ENCODE peak calls at places on chromosomes 5 and 9, in nine cellular contexts. One of them, this sample, is unnamed.

GRCh38 chr9:18393340-18394130 is 80.4 kb upstream of the ADAMTSL1 start:
- DNase-seq in GM04504: peak; percentile 84
- DNase-seq in ovary: peak; percentile 59
- DNase-seq in NCI-H1048: peak; percentile 25
- DNase-seq in sciatic nerve: no peak
- DNase-seq in G401: peak; percentile 37
- DNase-seq in dorsolateral prefrontal cortex: no peak
- DNase-seq in K562: no peak
- DNase-seq in NCI-H1694: peak; percentile 4
- DNase-seq in this sample: no peak

GRCh38 chr5:122500245-122501086 is 188.4 kb downstream of the SNCAIP start:
- DNase-seq in GM04504: no peak
- DNase-seq in ovary: peak; percentile 47
- DNase-seq in NCI-H1048: no peak
- DNase-seq in sciatic nerve: no peak
- DNase-seq in G401: peak; percentile 46
- DNase-seq in dorsolateral prefrontal cortex: no peak
- DNase-seq in K562: peak; percentile 44
- DNase-seq in NCI-H1694: no peak
- DNase-seq in this sample: peak; percentile 49

GRCh38 chr5:56640763-56641406 is 174.5 kb upstream of the MAP3K1 start:
- DNase-seq in GM04504: no peak
- DNase-seq in ovary: no peak
- DNase-seq in NCI-H1048: no peak
- DNase-seq in sciatic nerve: no peak
- DNase-seq in G401: no peak
- DNase-seq in dorsolateral prefrontal cortex: no peak
- DNase-seq in K562: no peak
- DNase-seq in NCI-H1694: no peak
- DNase-seq in this sample: no peak

GRCh38 chr9:37037744-37038640 is 3.9 kb upstream of the PAX5 start:
- DNase-seq in GM04504: no peak
- DNase-seq in ovary: no peak
- DNase-seq in NCI-H1048: no peak
- DNase-seq in sciatic nerve: no peak
- DNase-seq in G401: no peak
- DNase-seq in dorsolateral prefrontal cortex: no peak
- DNase-seq in K562: no peak
- DNase-seq in NCI-H1694: no peak
- DNase-seq in this sample: no peak

GRCh38 chr5:44774279-44774880 is 34.4 kb upstream of the MRPS30 start:
- DNase-seq in GM04504: peak; percentile 24
- DNase-seq in ovary: no peak
- DNase-seq in NCI-H1048: no peak
- DNase-seq in sciatic nerve: no peak
- DNase-seq in G401: peak; percentile 63
- DNase-seq in dorsolateral prefrontal cortex: no peak
- DNase-seq in K562: peak; percentile 31
- DNase-seq in NCI-H1694: peak; percentile 45
- DNase-seq in this sample: peak; percentile 8

GRCh38 chr9:77714077-77714549 is 66.0 kb upstream of the GNA14 start:
- DNase-seq in GM04504: peak; percentile 43
- DNase-seq in ovary: no peak
- DNase-seq in NCI-H1048: no peak
- DNase-seq in sciatic nerve: no peak
- DNase-seq in G401: no peak
- DNase-seq in dorsolateral prefrontal cortex: no peak
- DNase-seq in K562: no peak
- DNase-seq in NCI-H1694: no peak
- DNase-seq in this sample: no peak

GRCh38 chr5:178487911-178488310 is 102.3 kb downstream of the COL23A1 start:
- DNase-seq in GM04504: no peak
- DNase-seq in ovary: no peak
- DNase-seq in NCI-H1048: no peak
- DNase-seq in sciatic nerve: peak; percentile 7
- DNase-seq in G401: no peak
- DNase-seq in dorsolateral prefrontal cortex: no peak
- DNase-seq in K562: no peak
- DNase-seq in NCI-H1694: no peak
- DNase-seq in this sample: no peak

GRCh38 chr5:157948738-157949410 is 89.9 kb upstream of the CLINT1 start:
- DNase-seq in GM04504: peak; percentile 87
- DNase-seq in ovary: peak; percentile 82
- DNase-seq in NCI-H1048: peak; percentile 70
- DNase-seq in sciatic nerve: peak; percentile 92
- DNase-seq in G401: peak; percentile 87
- DNase-seq in dorsolateral prefrontal cortex: peak; percentile 46
- DNase-seq in K562: peak; percentile 62
- DNase-seq in NCI-H1694: peak; percentile 88
- DNase-seq in this sample: peak; percentile 68

GRCh38 chr5:6454628-6455053 is 6.0 kb downstream of the UBE2QL1 start:
- DNase-seq in GM04504: no peak
- DNase-seq in ovary: no peak
- DNase-seq in NCI-H1048: no peak
- DNase-seq in sciatic nerve: no peak
- DNase-seq in G401: peak; percentile 65
- DNase-seq in dorsolateral prefrontal cortex: no peak
- DNase-seq in K562: no peak
- DNase-seq in NCI-H1694: no peak
- DNase-seq in this sample: no peak

GRCh38 chr9:18256574-18256973 is 217.4 kb upstream of the ADAMTSL1 start:
- DNase-seq in GM04504: peak; percentile 42
- DNase-seq in ovary: no peak
- DNase-seq in NCI-H1048: no peak
- DNase-seq in sciatic nerve: no peak
- DNase-seq in G401: no peak
- DNase-seq in dorsolateral prefrontal cortex: no peak
- DNase-seq in K562: no peak
- DNase-seq in NCI-H1694: no peak
- DNase-seq in this sample: no peak

GRCh38 chr9:95315108-95315746 is 2.3 kb downstream of the FANCC start:
- DNase-seq in GM04504: no peak
- DNase-seq in ovary: no peak
- DNase-seq in NCI-H1048: no peak
- DNase-seq in sciatic nerve: no peak
- DNase-seq in G401: no peak
- DNase-seq in dorsolateral prefrontal cortex: no peak
- DNase-seq in K562: no peak
- DNase-seq in NCI-H1694: no peak
- DNase-seq in this sample: peak; percentile 32

GRCh38 chr5:84393969-84394368 is 9.3 kb upstream of the EDIL3 start:
- DNase-seq in GM04504: no peak
- DNase-seq in ovary: no peak
- DNase-seq in NCI-H1048: no peak
- DNase-seq in sciatic nerve: no peak
- DNase-seq in G401: no peak
- DNase-seq in dorsolateral prefrontal cortex: no peak
- DNase-seq in K562: no peak
- DNase-seq in NCI-H1694: no peak
- DNase-seq in this sample: no peak